ENCODE peak calls at places on chromosomes 13 and 19, in six cellular contexts. Q, V, N, X, L and B are unnamed samples.
A peak's percentile ranks its signal among the peaks of the same experiment; 100 is the strongest.

GRCh38 chr13:42798118-42798517 is 16.7 kb downstream of the FAM216B start:
- DNase-seq in N (no peak), V (no peak), X (no peak), L (no peak), Q (no peak), B (no peak)

GRCh38 chr13:79859756-79860155 is 378.8 kb downstream of the NDFIP2 start:
- DNase-seq in Q (no peak), L (no peak), N (no peak), V (no peak), X (no peak), B (no peak)

GRCh38 chr13:37475151-37475550 is 123.4 kb downstream of the POSTN start:
- DNase-seq in N (no peak), X (no peak), Q (peak; percentile 50), L (no peak), V (no peak), B (no peak)

GRCh38 chr13:93039131-93039530 is 187.5 kb upstream of the GPC6 start:
- DNase-seq in L (peak; percentile 30), Q (peak; percentile 67), V (peak; percentile 70), N (no peak), X (no peak), B (no peak)

GRCh38 chr19:3397266-3398022 is 31.1 kb downstream of the NFIC start:
- DNase-seq in V (no peak), N (no peak), X (no peak), Q (no peak), L (no peak), B (no peak)

GRCh38 chr13:113080901-113081521 is 24.6 kb upstream of the F7 start:
- DNase-seq in X (peak; percentile 11), L (no peak), Q (no peak), V (no peak), N (no peak), B (no peak)

GRCh38 chr13:33676700-33677048 is 141.3 kb upstream of the RFC3 start:
- DNase-seq in N (no peak), Q (peak; percentile 21), V (peak; percentile 41), L (peak; percentile 71), X (no peak), B (peak; percentile 74)

GRCh38 chr19:16076958-16077611 is 790 bp downstream of the TPM4 start:
- DNase-seq in X (no peak), N (no peak), L (peak; percentile 53), Q (no peak), V (no peak), B (peak; percentile 64)

GRCh38 chr19:55526216-55527196 is 10.4 kb downstream of the SBK2 start:
- DNase-seq in L (peak; percentile 85), X (no peak), V (peak; percentile 63), N (no peak), Q (peak; percentile 87), B (peak; percentile 80)

GRCh38 chr19:55809381-55810058 is 22.3 kb downstream of the NLRP11 start:
- DNase-seq in L (peak; percentile 44), V (peak; percentile 15), N (peak; percentile 8), Q (peak; percentile 33), X (no peak), B (peak; percentile 11)

GRCh38 chr19:18633321-18633720 is 3.5 kb upstream of the KLHL26 start:
- DNase-seq in Q (no peak), L (no peak), V (no peak), N (no peak), X (no peak), B (peak; percentile 49)

GRCh38 chr19:30365121-30365800 is 6.9 kb upstream of the ZNF536 start:
- DNase-seq in Q (no peak), V (no peak), L (no peak), X (no peak), N (no peak), B (no peak)

GRCh38 chr19:4889034-4889825 is 13.5 kb downstream of the ARRDC5 start:
- DNase-seq in L (peak; percentile 31), N (no peak), X (no peak), Q (peak; percentile 83), V (peak; percentile 15), B (peak; percentile 87)

GRCh38 chr19:934197-934840 is 8.5 kb downstream of the ARID3A start:
- DNase-seq in L (no peak), V (no peak), Q (no peak), X (no peak), N (no peak), B (no peak)

GRCh38 chr19:3459322-3459881 is 20.9 kb downstream of the SMIM24 start:
- DNase-seq in V (peak; percentile 94), X (no peak), Q (peak; percentile 94), L (peak; percentile 96), N (peak; percentile 80), B (peak; percentile 63)

GRCh38 chr13:41490616-41491015 is 33.3 kb downstream of the RGCC start:
- DNase-seq in L (no peak), N (no peak), V (no peak), X (no peak), Q (no peak), B (no peak)

GRCh38 chr13:25876256-25876655 is 175.6 kb downstream of the SHISA2 start:
- DNase-seq in N (no peak), L (no peak), V (no peak), X (no peak), Q (no peak), B (no peak)

GRCh38 chr19:47704024-47704423 is 9.2 kb upstream of the EHD2 start:
- DNase-seq in X (no peak), Q (peak; percentile 99), N (no peak), L (peak; percentile 61), V (no peak), B (peak; percentile 58)

GRCh38 chr19:1307320-1307719 is 21.6 kb downstream of the EFNA2 start:
- DNase-seq in X (no peak), L (no peak), V (no peak), N (no peak), Q (no peak), B (no peak)

GRCh38 chr13:75628811-75629210 is 7.3 kb upstream of the LMO7 start:
- DNase-seq in L (no peak), N (no peak), Q (no peak), V (no peak), X (no peak), B (no peak)

GRCh38 chr19:13835791-13836723 is 40.8 kb downstream of the ZSWIM4 start:
- DNase-seq in V (no peak), L (peak; percentile 47), N (no peak), X (peak; percentile 15), Q (no peak), B (peak; percentile 36)

GRCh38 chr13:61149333-61149730 is 266.3 kb downstream of the PCDH20 start:
- DNase-seq in N (no peak), Q (no peak), X (no peak), L (no peak), V (no peak), B (no peak)

GRCh38 chr13:33751151-33751550 is 66.8 kb upstream of the RFC3 start:
- DNase-seq in Q (peak; percentile 46), N (no peak), L (peak; percentile 78), V (peak; percentile 76), X (no peak), B (peak; percentile 9)

GRCh38 chr19:19551862-19552192 is 13.8 kb downstream of the CILP2 start:
- DNase-seq in N (no peak), L (no peak), X (no peak), V (no peak), Q (peak; percentile 15), B (peak; percentile 36)

GRCh38 chr19:11397089-11397610 is 13.0 kb upstream of the EPOR start:
- DNase-seq in X (no peak), N (no peak), L (no peak), Q (no peak), V (no peak), B (no peak)

DNA sequence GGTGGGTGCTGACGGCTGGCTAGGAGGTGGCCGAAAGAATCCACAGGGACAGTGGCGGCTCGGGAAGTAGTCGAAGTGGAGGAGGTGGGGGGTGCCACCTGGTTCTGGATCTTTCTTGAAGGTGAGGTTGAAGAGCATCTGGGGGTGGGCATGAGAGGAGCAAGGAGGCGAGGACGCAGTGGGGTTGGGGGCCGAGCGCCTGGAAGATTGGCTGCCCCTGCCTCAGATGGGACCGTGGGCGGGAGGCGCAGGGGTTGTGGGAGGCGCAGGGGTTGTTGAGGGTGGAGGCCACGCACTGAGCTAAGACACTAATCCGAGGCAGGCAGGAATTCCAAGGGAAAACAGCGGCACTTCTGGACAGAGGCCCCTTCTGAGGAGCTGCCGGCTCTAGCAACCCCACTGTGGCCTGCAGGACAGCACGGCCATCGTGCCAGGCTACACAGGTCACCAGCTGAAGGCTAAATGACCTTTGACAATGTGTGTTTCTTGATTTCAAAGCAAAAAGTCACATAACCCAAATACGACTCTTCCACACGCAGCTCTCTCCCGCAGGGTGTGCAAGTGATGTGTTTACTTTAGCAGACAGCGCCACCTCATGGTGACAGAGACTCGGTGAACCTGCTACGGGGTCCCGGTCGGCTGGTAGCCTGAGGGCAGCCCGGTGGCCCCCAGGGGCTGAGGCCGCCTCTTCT is 44.1 kb upstream of the RANBP3 start:
- DNase-seq in X (peak; percentile 81), N (no peak), L (peak; percentile 88), V (peak; percentile 75), Q (peak; percentile 69), B (peak; percentile 88)
- TF ChIP-seq CTCF in X (peak; percentile 84), N (peak; percentile 53), L (peak; percentile 69), V (peak; percentile 67), Q (peak; percentile 67), B (peak; percentile 49)

GRCh38 chr19:38868551-38868950 is 9.5 kb downstream of the RINL start:
- DNase-seq in L (no peak), Q (no peak), N (no peak), V (no peak), X (no peak), B (no peak)
- H3K4me3 ChIP-seq in L (no peak overlapping the region), Q (no peak overlapping the region), N (no peak overlapping the region), V (no peak overlapping the region), X (peak overlapping the region; percentile 79), B (no peak overlapping the region)

GRCh38 chr19:42695811-42696503 is 44.3 kb downstream of the PSG3 start:
- DNase-seq in X (no peak), Q (no peak), V (no peak), N (no peak), L (no peak), B (no peak)

GRCh38 chr19:42697884-42698283 is 42.4 kb downstream of the PSG3 start:
- DNase-seq in Q (no peak), L (no peak), X (no peak), N (no peak), V (no peak), B (no peak)

GRCh38 chr19:42693760-42694350 is 46.4 kb downstream of the PSG3 start:
- DNase-seq in X (no peak), L (peak; percentile 41), Q (peak; percentile 46), N (no peak), V (peak; percentile 53), B (peak; percentile 76)
- TF ChIP-seq CTCF in X (no peak), L (peak; percentile 88), Q (peak; percentile 72), N (no peak), V (peak; percentile 84), B (peak; percentile 91)

GRCh38 chr13:110431851-110432294 is 124.8 kb downstream of the COL4A2 start:
- DNase-seq in N (no peak), V (no peak), X (no peak), Q (no peak), L (no peak), B (no peak)
- H3K4me3 ChIP-seq in N (no peak overlapping the region), V (no peak overlapping the region), X (no peak overlapping the region), Q (no peak overlapping the region), L (no peak overlapping the region), B (no peak overlapping the region)

GRCh38 chr13:102793583-102794355 is 5.0 kb downstream of the POGLUT2 start:
- DNase-seq in V (no peak), L (no peak), X (no peak), Q (no peak), N (no peak), B (no peak)
- TF ChIP-seq CTCF in V (no peak), L (no peak), X (no peak), Q (no peak), N (no peak), B (no peak)

GRCh38 chr19:35901854-35902661 is at the start of gene HCST:
- DNase-seq in N (no peak), L (no peak), Q (peak; percentile 22), V (peak; percentile 65), X (peak; percentile 68), B (peak; percentile 63)
- H3K4me3 ChIP-seq in N (no peak within 1 kb of the TSS), L (peak within 1 kb of the TSS; percentile 24), Q (no peak within 1 kb of the TSS), V (no peak within 1 kb of the TSS), X (peak within 1 kb of the TSS; percentile 72), B (peak within 1 kb of the TSS; percentile 31)